ENCODE peak calls at places on chromosome 12, in nine cellular contexts. One of them, this sample, is unnamed.

GRCh38 chr12:55847603-55848329 is 5.0 kb upstream of the MMP19 start:
- DNase-seq in IMR-90: peak; percentile 100
- DNase-seq in ovary: peak; percentile 87
- DNase-seq in Panc1: no peak
- DNase-seq in left ventricle myocardium inferior: peak; percentile 89
- DNase-seq in heart left ventricle: peak; percentile 88
- DNase-seq in psoas muscle: peak; percentile 94
- DNase-seq in SK-N-SH: peak; percentile 89
- DNase-seq in right atrium auricular region: peak; percentile 99
- DNase-seq in this sample: peak; percentile 85

GRCh38 chr12:114916124-114916523 is 232.1 kb upstream of the TBX3 start:
- DNase-seq in IMR-90: peak; percentile 91
- DNase-seq in ovary: no peak
- DNase-seq in Panc1: no peak
- DNase-seq in left ventricle myocardium inferior: no peak
- DNase-seq in heart left ventricle: no peak
- DNase-seq in psoas muscle: no peak
- DNase-seq in SK-N-SH: no peak
- DNase-seq in right atrium auricular region: no peak
- DNase-seq in this sample: no peak

GRCh38 chr12:110001596-110001995 is 2.4 kb downstream of the ANKRD13A start:
- DNase-seq in IMR-90: peak; percentile 92
- DNase-seq in ovary: no peak
- DNase-seq in Panc1: no peak
- DNase-seq in left ventricle myocardium inferior: no peak
- DNase-seq in heart left ventricle: no peak
- DNase-seq in psoas muscle: no peak
- DNase-seq in SK-N-SH: no peak
- DNase-seq in right atrium auricular region: no peak
- DNase-seq in this sample: no peak

GRCh38 chr12:31506907-31507306 is 84.0 kb downstream of the DENND5B start:
- DNase-seq in IMR-90: peak; percentile 63
- DNase-seq in ovary: no peak
- DNase-seq in Panc1: no peak
- DNase-seq in left ventricle myocardium inferior: no peak
- DNase-seq in heart left ventricle: no peak
- DNase-seq in psoas muscle: no peak
- DNase-seq in SK-N-SH: no peak
- DNase-seq in right atrium auricular region: no peak
- DNase-seq in this sample: no peak

GRCh38 chr12:95118788-95119179 is 45.4 kb upstream of the NR2C1 start:
- DNase-seq in IMR-90: peak; percentile 24
- DNase-seq in ovary: no peak
- DNase-seq in Panc1: no peak
- DNase-seq in left ventricle myocardium inferior: no peak
- DNase-seq in heart left ventricle: no peak
- DNase-seq in psoas muscle: no peak
- DNase-seq in SK-N-SH: no peak
- DNase-seq in right atrium auricular region: no peak
- DNase-seq in this sample: no peak

GRCh38 chr12:44847888-44848770 is 28.0 kb downstream of the NELL2 start:
- DNase-seq in IMR-90: no peak
- DNase-seq in ovary: no peak
- DNase-seq in Panc1: no peak
- DNase-seq in left ventricle myocardium inferior: no peak
- DNase-seq in heart left ventricle: no peak
- DNase-seq in psoas muscle: no peak
- DNase-seq in SK-N-SH: no peak
- DNase-seq in right atrium auricular region: no peak
- DNase-seq in this sample: no peak

GRCh38 chr12:112987561-112987960 is 9.2 kb downstream of the OAS2 start:
- DNase-seq in IMR-90: no peak
- DNase-seq in ovary: no peak
- DNase-seq in Panc1: no peak
- DNase-seq in left ventricle myocardium inferior: no peak
- DNase-seq in heart left ventricle: no peak
- DNase-seq in psoas muscle: no peak
- DNase-seq in SK-N-SH: no peak
- DNase-seq in right atrium auricular region: no peak
- DNase-seq in this sample: no peak

GRCh38 chr12:4562034-4562657 is at the start of gene DYRK4:
- DNase-seq in IMR-90: peak; percentile 60
- DNase-seq in ovary: peak; percentile 84
- DNase-seq in Panc1: no peak
- DNase-seq in left ventricle myocardium inferior: peak; percentile 86
- DNase-seq in heart left ventricle: peak; percentile 86
- DNase-seq in psoas muscle: peak; percentile 82
- DNase-seq in SK-N-SH: peak; percentile 80
- DNase-seq in right atrium auricular region: peak; percentile 64
- DNase-seq in this sample: no peak

GRCh38 chr12:68871899-68872298 is 61.1 kb downstream of the CPM start:
- DNase-seq in IMR-90: peak; percentile 28
- DNase-seq in ovary: no peak
- DNase-seq in Panc1: no peak
- DNase-seq in left ventricle myocardium inferior: no peak
- DNase-seq in heart left ventricle: no peak
- DNase-seq in psoas muscle: no peak
- DNase-seq in SK-N-SH: no peak
- DNase-seq in right atrium auricular region: no peak
- DNase-seq in this sample: no peak

GRCh38 chr12:118144499-118144898 is 8.6 kb downstream of the PEBP1 start:
- DNase-seq in IMR-90: no peak
- DNase-seq in ovary: no peak
- DNase-seq in Panc1: no peak
- DNase-seq in left ventricle myocardium inferior: no peak
- DNase-seq in heart left ventricle: no peak
- DNase-seq in psoas muscle: no peak
- DNase-seq in SK-N-SH: no peak
- DNase-seq in right atrium auricular region: no peak
- DNase-seq in this sample: no peak

GRCh38 chr12:118137148-118137678 is 1.3 kb downstream of the PEBP1 start:
- DNase-seq in IMR-90: no peak
- DNase-seq in ovary: no peak
- DNase-seq in Panc1: no peak
- DNase-seq in left ventricle myocardium inferior: no peak
- DNase-seq in heart left ventricle: no peak
- DNase-seq in psoas muscle: no peak
- DNase-seq in SK-N-SH: no peak
- DNase-seq in right atrium auricular region: no peak
- DNase-seq in this sample: no peak

GRCh38 chr12:118145113-118145797 is 9.3 kb downstream of the PEBP1 start:
- DNase-seq in IMR-90: no peak
- DNase-seq in ovary: no peak
- DNase-seq in Panc1: no peak
- DNase-seq in left ventricle myocardium inferior: no peak
- DNase-seq in heart left ventricle: no peak
- DNase-seq in psoas muscle: no peak
- DNase-seq in SK-N-SH: no peak
- DNase-seq in right atrium auricular region: no peak
- DNase-seq in this sample: no peak

GRCh38 chr12:118136559-118137003 is 657 bp downstream of the PEBP1 start:
- DNase-seq in IMR-90: peak; percentile 36
- DNase-seq in ovary: peak; percentile 57
- DNase-seq in Panc1: no peak
- DNase-seq in left ventricle myocardium inferior: peak; percentile 46
- DNase-seq in heart left ventricle: peak; percentile 74
- DNase-seq in psoas muscle: peak; percentile 74
- DNase-seq in SK-N-SH: peak; percentile 63
- DNase-seq in right atrium auricular region: peak; percentile 69
- DNase-seq in this sample: peak; percentile 47

GRCh38 chr12:118140825-118141224 is 4.9 kb downstream of the PEBP1 start:
- DNase-seq in IMR-90: no peak
- DNase-seq in ovary: no peak
- DNase-seq in Panc1: no peak
- DNase-seq in left ventricle myocardium inferior: no peak
- DNase-seq in heart left ventricle: no peak
- DNase-seq in psoas muscle: no peak
- DNase-seq in SK-N-SH: no peak
- DNase-seq in right atrium auricular region: no peak
- DNase-seq in this sample: no peak
- H3K36me3 ChIP-seq in IMR-90: peaks cover 35% of the 10 kb centered on the region
- H3K36me3 ChIP-seq in ovary: no peaks in the 10 kb centered on the region
- H3K36me3 ChIP-seq in Panc1: no peaks in the 10 kb centered on the region
- H3K36me3 ChIP-seq in left ventricle myocardium inferior: peaks cover 81% of the 10 kb centered on the region
- H3K36me3 ChIP-seq in heart left ventricle: peaks cover 80% of the 10 kb centered on the region
- H3K36me3 ChIP-seq in psoas muscle: peaks cover 12% of the 10 kb centered on the region
- H3K36me3 ChIP-seq in SK-N-SH: peaks cover 36% of the 10 kb centered on the region
- H3K36me3 ChIP-seq in right atrium auricular region: peaks cover 62% of the 10 kb centered on the region
- H3K36me3 ChIP-seq in this sample: peaks cover 41% of the 10 kb centered on the region

DNA sequence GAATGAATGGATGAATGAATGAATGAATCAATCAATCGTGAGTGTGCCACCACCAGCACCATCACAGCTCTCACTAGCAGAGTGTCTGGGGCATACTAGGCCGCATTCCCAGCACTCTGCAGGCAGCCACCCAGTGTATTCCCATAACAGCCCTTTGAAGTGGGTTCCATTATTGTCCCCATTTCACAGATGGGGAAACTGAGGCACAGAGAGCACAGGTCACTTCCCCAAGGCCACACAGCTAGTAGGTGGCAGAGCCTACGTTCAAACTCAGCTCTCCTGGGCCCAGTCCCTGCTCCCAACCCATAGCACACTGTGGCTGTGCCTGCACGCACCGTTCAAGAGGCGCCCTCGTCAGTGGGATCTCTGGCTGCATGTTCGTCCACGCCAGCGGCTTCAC is 88.1 kb downstream of the RFLNA start:
- DNase-seq in IMR-90: no peak
- DNase-seq in ovary: no peak
- DNase-seq in Panc1: no peak
- DNase-seq in left ventricle myocardium inferior: no peak
- DNase-seq in heart left ventricle: no peak
- DNase-seq in psoas muscle: no peak
- DNase-seq in SK-N-SH: no peak
- DNase-seq in right atrium auricular region: no peak
- DNase-seq in this sample: no peak
- H3K4me1 ChIP-seq in IMR-90: peaks cover 60% of the 10 kb centered on the region
- H3K4me1 ChIP-seq in ovary: peaks cover 26% of the 10 kb centered on the region
- H3K4me1 ChIP-seq in Panc1: peaks cover 76% of the 10 kb centered on the region
- H3K4me1 ChIP-seq in left ventricle myocardium inferior: peaks cover 100% of the 10 kb centered on the region
- H3K4me1 ChIP-seq in heart left ventricle: peaks cover 60% of the 10 kb centered on the region
- H3K4me1 ChIP-seq in psoas muscle: peaks cover 92% of the 10 kb centered on the region
- H3K4me1 ChIP-seq in SK-N-SH: peaks cover 41% of the 10 kb centered on the region
- H3K4me1 ChIP-seq in right atrium auricular region: no peaks in the 10 kb centered on the region
- H3K4me1 ChIP-seq in this sample: peaks cover 20% of the 10 kb centered on the region

DNA sequence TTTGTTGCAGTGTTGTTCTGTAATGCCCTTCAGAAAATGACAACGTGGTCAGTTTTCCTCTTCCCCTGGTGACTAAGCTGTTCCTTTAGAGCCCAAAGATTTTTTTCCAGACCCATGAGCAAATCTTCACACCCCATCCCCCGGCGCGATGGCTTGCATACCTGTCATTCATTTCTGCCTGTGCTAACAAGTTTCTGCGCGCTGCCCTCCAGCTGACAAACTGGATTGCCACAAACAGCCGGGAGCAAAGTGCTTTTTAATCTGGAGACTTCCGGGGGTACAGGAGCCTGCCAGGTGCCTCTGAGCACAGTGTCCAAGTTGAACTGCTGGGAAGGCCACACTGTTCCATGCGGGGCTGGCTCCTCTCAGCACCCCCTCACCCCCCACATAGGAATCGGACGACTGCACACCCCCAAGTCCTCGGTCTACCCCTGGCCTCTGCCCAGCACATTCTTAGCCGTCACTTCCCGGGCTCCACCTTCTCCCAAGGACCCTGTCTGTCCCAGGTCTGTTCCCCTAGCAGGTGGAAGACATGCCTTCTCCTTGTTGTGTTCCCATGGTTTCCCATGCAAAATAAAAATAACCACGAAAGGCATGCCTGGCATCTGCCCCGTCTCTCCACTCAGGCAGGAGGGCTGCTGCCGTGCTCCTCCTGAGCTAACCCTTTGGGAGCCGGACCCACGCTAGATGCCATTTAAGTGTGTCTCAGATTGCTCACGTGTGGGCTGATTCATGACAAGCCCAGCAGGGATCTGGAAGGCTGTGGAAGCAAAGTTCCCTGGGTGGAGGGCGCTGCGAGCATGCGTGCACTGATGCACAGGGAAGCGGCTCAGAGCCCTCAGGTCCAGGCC is 14.1 kb downstream of the RILPL1 start:
- DNase-seq in IMR-90: peak; percentile 56
- DNase-seq in ovary: no peak
- DNase-seq in Panc1: no peak
- DNase-seq in left ventricle myocardium inferior: peak; percentile 75
- DNase-seq in heart left ventricle: peak; percentile 75
- DNase-seq in psoas muscle: peak; percentile 88
- DNase-seq in SK-N-SH: no peak
- DNase-seq in right atrium auricular region: peak; percentile 83
- DNase-seq in this sample: no peak
- H3K36me3 ChIP-seq in IMR-90: peaks cover 56% of the 10 kb centered on the region
- H3K36me3 ChIP-seq in ovary: no peaks in the 10 kb centered on the region
- H3K36me3 ChIP-seq in Panc1: peaks cover 3% of the 10 kb centered on the region
- H3K36me3 ChIP-seq in left ventricle myocardium inferior: peaks cover 73% of the 10 kb centered on the region
- H3K36me3 ChIP-seq in heart left ventricle: peaks cover 83% of the 10 kb centered on the region
- H3K36me3 ChIP-seq in psoas muscle: no peaks in the 10 kb centered on the region
- H3K36me3 ChIP-seq in SK-N-SH: peaks cover 24% of the 10 kb centered on the region
- H3K36me3 ChIP-seq in right atrium auricular region: peaks cover 65% of the 10 kb centered on the region
- H3K36me3 ChIP-seq in this sample: peaks cover 14% of the 10 kb centered on the region

DNA sequence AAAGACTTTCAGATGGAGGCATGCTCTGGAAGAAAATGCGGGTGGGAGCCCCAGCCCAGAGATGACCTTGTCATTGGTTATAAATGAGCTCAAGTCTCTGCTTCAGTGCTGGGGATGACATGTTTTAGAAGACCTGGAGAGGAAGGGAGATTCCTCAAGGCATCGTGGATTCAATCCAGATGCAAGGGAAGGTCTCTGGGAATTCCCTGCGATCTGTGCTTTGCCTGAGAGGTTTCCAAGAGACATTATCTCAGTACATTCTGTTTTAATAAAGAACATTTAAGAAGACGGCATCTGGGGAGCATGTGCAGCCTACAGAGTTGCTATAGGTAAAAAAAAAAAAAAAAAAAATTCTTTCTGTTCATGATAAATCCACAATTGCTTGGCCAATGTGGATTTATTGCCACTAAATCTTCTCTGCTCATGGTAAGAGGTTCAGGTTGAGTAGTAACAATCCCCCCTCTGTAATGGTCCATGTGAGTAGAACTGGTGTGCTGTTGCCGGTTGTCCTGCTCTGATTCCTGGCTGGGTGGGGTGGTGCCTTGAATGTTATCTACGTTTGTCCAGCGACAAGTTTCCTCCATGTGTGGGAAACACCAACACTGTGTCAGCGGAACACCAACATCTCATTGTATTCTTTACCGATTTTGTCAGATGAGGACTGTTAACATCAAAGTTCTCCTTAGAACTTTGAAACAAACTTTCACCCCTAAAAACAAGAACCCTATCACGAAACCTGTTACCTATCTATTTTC is 230.0 kb downstream of the MSRB3 start:
- DNase-seq in IMR-90: no peak
- DNase-seq in ovary: no peak
- DNase-seq in Panc1: no peak
- DNase-seq in left ventricle myocardium inferior: no peak
- DNase-seq in heart left ventricle: no peak
- DNase-seq in psoas muscle: no peak
- DNase-seq in SK-N-SH: no peak
- DNase-seq in right atrium auricular region: no peak
- DNase-seq in this sample: no peak
- H3K4me1 ChIP-seq in IMR-90: no peaks in the 10 kb centered on the region
- H3K4me1 ChIP-seq in ovary: no peaks in the 10 kb centered on the region
- H3K4me1 ChIP-seq in Panc1: no peaks in the 10 kb centered on the region
- H3K4me1 ChIP-seq in left ventricle myocardium inferior: peaks cover 20% of the 10 kb centered on the region
- H3K4me1 ChIP-seq in heart left ventricle: peaks cover 6% of the 10 kb centered on the region
- H3K4me1 ChIP-seq in psoas muscle: peaks cover 9% of the 10 kb centered on the region
- H3K4me1 ChIP-seq in SK-N-SH: peaks cover 2% of the 10 kb centered on the region
- H3K4me1 ChIP-seq in right atrium auricular region: peaks cover 2% of the 10 kb centered on the region
- H3K4me1 ChIP-seq in this sample: peaks cover 12% of the 10 kb centered on the region

This sample was measured in SJCRH30.